ENCODE peak calls at places on chromosomes 16 and 17, in nine cellular contexts. One of them, this sample, is unnamed.

GRCh38 chr17:28057731-28058246 is 15.3 kb downstream of the NLK start:
- DNase-seq in stomach: no peak
- DNase-seq in dermis blood vessel endothelial cell: peak
- DNase-seq in NB4: peak
- DNase-seq in C1 segment of cervical spinal cord: no peak
- DNase-seq in osteocyte: no peak
- DNase-seq in NCI-H69: peak
- DNase-seq in central memory CD4-positive, alpha-beta T cell: no peak
- DNase-seq in heart right ventricle: no peak
- DNase-seq in this sample: no peak

GRCh38 chr17:16906670-16907069 is 65.2 kb downstream of the TNFRSF13B start:
- DNase-seq in stomach: no peak
- DNase-seq in dermis blood vessel endothelial cell: no peak
- DNase-seq in NB4: no peak
- DNase-seq in C1 segment of cervical spinal cord: no peak
- DNase-seq in osteocyte: no peak
- DNase-seq in NCI-H69: no peak
- DNase-seq in central memory CD4-positive, alpha-beta T cell: no peak
- DNase-seq in heart right ventricle: no peak
- DNase-seq in this sample: no peak

GRCh38 chr17:51507444-51507843 is 247.1 kb downstream of the UTP18 start:
- DNase-seq in stomach: no peak
- DNase-seq in dermis blood vessel endothelial cell: no peak
- DNase-seq in NB4: no peak
- DNase-seq in C1 segment of cervical spinal cord: no peak
- DNase-seq in osteocyte: no peak
- DNase-seq in NCI-H69: no peak
- DNase-seq in central memory CD4-positive, alpha-beta T cell: no peak
- DNase-seq in heart right ventricle: no peak
- DNase-seq in this sample: no peak

GRCh38 chr16:4508806-4509205 is 29.8 kb downstream of the CDIP1 start:
- DNase-seq in stomach: no peak
- DNase-seq in dermis blood vessel endothelial cell: no peak
- DNase-seq in NB4: no peak
- DNase-seq in C1 segment of cervical spinal cord: no peak
- DNase-seq in osteocyte: no peak
- DNase-seq in NCI-H69: no peak
- DNase-seq in central memory CD4-positive, alpha-beta T cell: no peak
- DNase-seq in heart right ventricle: no peak
- DNase-seq in this sample: no peak

GRCh38 chr16:16063685-16064084 is 114.3 kb downstream of the ABCC1 start:
- DNase-seq in stomach: no peak
- DNase-seq in dermis blood vessel endothelial cell: no peak
- DNase-seq in NB4: peak
- DNase-seq in C1 segment of cervical spinal cord: no peak
- DNase-seq in osteocyte: no peak
- DNase-seq in NCI-H69: no peak
- DNase-seq in central memory CD4-positive, alpha-beta T cell: no peak
- DNase-seq in heart right ventricle: no peak
- DNase-seq in this sample: no peak

GRCh38 chr17:8954339-8954738 is 11.2 kb downstream of the PIK3R5 start:
- DNase-seq in stomach: peak
- DNase-seq in dermis blood vessel endothelial cell: no peak
- DNase-seq in NB4: peak
- DNase-seq in C1 segment of cervical spinal cord: peak
- DNase-seq in osteocyte: peak
- DNase-seq in NCI-H69: no peak
- DNase-seq in central memory CD4-positive, alpha-beta T cell: peak
- DNase-seq in heart right ventricle: peak
- DNase-seq in this sample: no peak

GRCh38 chr16:17211797-17212196 is 259.0 kb downstream of the XYLT1 start:
- DNase-seq in stomach: no peak
- DNase-seq in dermis blood vessel endothelial cell: no peak
- DNase-seq in NB4: peak
- DNase-seq in C1 segment of cervical spinal cord: no peak
- DNase-seq in osteocyte: no peak
- DNase-seq in NCI-H69: no peak
- DNase-seq in central memory CD4-positive, alpha-beta T cell: peak
- DNase-seq in heart right ventricle: no peak
- DNase-seq in this sample: no peak

GRCh38 chr16:80824623-80825364 is 20.4 kb upstream of the CDYL2 start:
- DNase-seq in stomach: peak
- DNase-seq in dermis blood vessel endothelial cell: peak
- DNase-seq in NB4: peak
- DNase-seq in C1 segment of cervical spinal cord: no peak
- DNase-seq in osteocyte: no peak
- DNase-seq in NCI-H69: peak
- DNase-seq in central memory CD4-positive, alpha-beta T cell: peak
- DNase-seq in heart right ventricle: no peak
- DNase-seq in this sample: peak

GRCh38 chr16:16966439-16966838 is 504.3 kb downstream of the XYLT1 start:
- DNase-seq in stomach: no peak
- DNase-seq in dermis blood vessel endothelial cell: no peak
- DNase-seq in NB4: no peak
- DNase-seq in C1 segment of cervical spinal cord: no peak
- DNase-seq in osteocyte: no peak
- DNase-seq in NCI-H69: no peak
- DNase-seq in central memory CD4-positive, alpha-beta T cell: no peak
- DNase-seq in heart right ventricle: no peak
- DNase-seq in this sample: no peak

GRCh38 chr16:11635127-11635652 is 33.1 kb upstream of the SNN start:
- DNase-seq in stomach: peak
- DNase-seq in dermis blood vessel endothelial cell: no peak
- DNase-seq in NB4: no peak
- DNase-seq in C1 segment of cervical spinal cord: no peak
- DNase-seq in osteocyte: no peak
- DNase-seq in NCI-H69: no peak
- DNase-seq in central memory CD4-positive, alpha-beta T cell: no peak
- DNase-seq in heart right ventricle: no peak
- DNase-seq in this sample: no peak

GRCh38 chr17:75652934-75653549 is 13.9 kb downstream of the RECQL5 start:
- DNase-seq in stomach: no peak
- DNase-seq in dermis blood vessel endothelial cell: peak
- DNase-seq in NB4: peak
- DNase-seq in C1 segment of cervical spinal cord: no peak
- DNase-seq in osteocyte: no peak
- DNase-seq in NCI-H69: peak
- DNase-seq in central memory CD4-positive, alpha-beta T cell: no peak
- DNase-seq in heart right ventricle: no peak
- DNase-seq in this sample: peak

GRCh38 chr17:2707721-2708584 is 3.6 kb downstream of the CLUH start:
- DNase-seq in stomach: peak
- DNase-seq in dermis blood vessel endothelial cell: no peak
- DNase-seq in NB4: peak
- DNase-seq in C1 segment of cervical spinal cord: peak
- DNase-seq in osteocyte: peak
- DNase-seq in NCI-H69: no peak
- DNase-seq in central memory CD4-positive, alpha-beta T cell: no peak
- DNase-seq in heart right ventricle: peak
- DNase-seq in this sample: peak

GRCh38 chr17:8060274-8060673 is 21.4 kb downstream of the ALOX15B start:
- DNase-seq in stomach: peak
- DNase-seq in dermis blood vessel endothelial cell: peak
- DNase-seq in NB4: peak
- DNase-seq in C1 segment of cervical spinal cord: no peak
- DNase-seq in osteocyte: no peak
- DNase-seq in NCI-H69: peak
- DNase-seq in central memory CD4-positive, alpha-beta T cell: peak
- DNase-seq in heart right ventricle: no peak
- DNase-seq in this sample: peak

GRCh38 chr17:48162946-48163506 is 55.5 kb downstream of the SNX11 start:
- DNase-seq in stomach: peak
- DNase-seq in dermis blood vessel endothelial cell: no peak
- DNase-seq in NB4: no peak
- DNase-seq in C1 segment of cervical spinal cord: no peak
- DNase-seq in osteocyte: no peak
- DNase-seq in NCI-H69: peak
- DNase-seq in central memory CD4-positive, alpha-beta T cell: no peak
- DNase-seq in heart right ventricle: no peak
- DNase-seq in this sample: no peak

GRCh38 chr17:75238020-75238580 is 23.3 kb downstream of the GGA3 start:
- DNase-seq in stomach: no peak
- DNase-seq in dermis blood vessel endothelial cell: no peak
- DNase-seq in NB4: no peak
- DNase-seq in C1 segment of cervical spinal cord: no peak
- DNase-seq in osteocyte: no peak
- DNase-seq in NCI-H69: no peak
- DNase-seq in central memory CD4-positive, alpha-beta T cell: no peak
- DNase-seq in heart right ventricle: no peak
- DNase-seq in this sample: no peak

GRCh38 chr16:88358033-88358481 is 24.7 kb upstream of the ZNF469 start:
- DNase-seq in stomach: no peak
- DNase-seq in dermis blood vessel endothelial cell: no peak
- DNase-seq in NB4: peak
- DNase-seq in C1 segment of cervical spinal cord: no peak
- DNase-seq in osteocyte: no peak
- DNase-seq in NCI-H69: no peak
- DNase-seq in central memory CD4-positive, alpha-beta T cell: no peak
- DNase-seq in heart right ventricle: no peak
- DNase-seq in this sample: no peak

GRCh38 chr16:3010510-3010909 is 2.2 kb upstream of the CLDN9 start:
- DNase-seq in stomach: no peak
- DNase-seq in dermis blood vessel endothelial cell: no peak
- DNase-seq in NB4: no peak
- DNase-seq in C1 segment of cervical spinal cord: no peak
- DNase-seq in osteocyte: no peak
- DNase-seq in NCI-H69: no peak
- DNase-seq in central memory CD4-positive, alpha-beta T cell: no peak
- DNase-seq in heart right ventricle: no peak
- DNase-seq in this sample: no peak

GRCh38 chr16:67430504-67431076 is 331 bp upstream of the HSD11B2 start:
- DNase-seq in stomach: peak
- DNase-seq in dermis blood vessel endothelial cell: peak
- DNase-seq in NB4: no peak
- DNase-seq in C1 segment of cervical spinal cord: no peak
- DNase-seq in osteocyte: no peak
- DNase-seq in NCI-H69: peak
- DNase-seq in central memory CD4-positive, alpha-beta T cell: no peak
- DNase-seq in heart right ventricle: no peak
- DNase-seq in this sample: peak

GRCh38 chr16:78705694-78706093 is 606.2 kb downstream of the WWOX start:
- DNase-seq in stomach: no peak
- DNase-seq in dermis blood vessel endothelial cell: peak
- DNase-seq in NB4: peak
- DNase-seq in C1 segment of cervical spinal cord: no peak
- DNase-seq in osteocyte: no peak
- DNase-seq in NCI-H69: no peak
- DNase-seq in central memory CD4-positive, alpha-beta T cell: peak
- DNase-seq in heart right ventricle: no peak
- DNase-seq in this sample: no peak

GRCh38 chr16:83958842-83959565 is 6.0 kb downstream of the OSGIN1 start:
- DNase-seq in stomach: no peak
- DNase-seq in dermis blood vessel endothelial cell: no peak
- DNase-seq in NB4: no peak
- DNase-seq in C1 segment of cervical spinal cord: no peak
- DNase-seq in osteocyte: no peak
- DNase-seq in NCI-H69: no peak
- DNase-seq in central memory CD4-positive, alpha-beta T cell: no peak
- DNase-seq in heart right ventricle: no peak
- DNase-seq in this sample: no peak

GRCh38 chr16:72324578-72324977 is 152.6 kb upstream of the PMFBP1 start:
- DNase-seq in stomach: no peak
- DNase-seq in dermis blood vessel endothelial cell: no peak
- DNase-seq in NB4: no peak
- DNase-seq in C1 segment of cervical spinal cord: no peak
- DNase-seq in osteocyte: no peak
- DNase-seq in NCI-H69: no peak
- DNase-seq in central memory CD4-positive, alpha-beta T cell: no peak
- DNase-seq in heart right ventricle: no peak
- DNase-seq in this sample: no peak

GRCh38 chr16:64627288-64627687 is 494.6 kb downstream of the CDH11 start:
- DNase-seq in stomach: no peak
- DNase-seq in dermis blood vessel endothelial cell: no peak
- DNase-seq in NB4: peak
- DNase-seq in C1 segment of cervical spinal cord: no peak
- DNase-seq in osteocyte: no peak
- DNase-seq in NCI-H69: peak
- DNase-seq in central memory CD4-positive, alpha-beta T cell: no peak
- DNase-seq in heart right ventricle: no peak
- DNase-seq in this sample: no peak

GRCh38 chr17:882827-883585 is 96.6 kb downstream of the NXN start:
- DNase-seq in stomach: peak
- DNase-seq in dermis blood vessel endothelial cell: peak
- DNase-seq in NB4: no peak
- DNase-seq in C1 segment of cervical spinal cord: no peak
- DNase-seq in osteocyte: no peak
- DNase-seq in NCI-H69: peak
- DNase-seq in central memory CD4-positive, alpha-beta T cell: no peak
- DNase-seq in heart right ventricle: peak
- DNase-seq in this sample: peak

GRCh38 chr17:59139939-59140338 is 15.0 kb downstream of the SKA2 start:
- DNase-seq in stomach: no peak
- DNase-seq in dermis blood vessel endothelial cell: no peak
- DNase-seq in NB4: no peak
- DNase-seq in C1 segment of cervical spinal cord: no peak
- DNase-seq in osteocyte: no peak
- DNase-seq in NCI-H69: no peak
- DNase-seq in central memory CD4-positive, alpha-beta T cell: no peak
- DNase-seq in heart right ventricle: no peak
- DNase-seq in this sample: no peak

GRCh38 chr17:3594056-3594810 is 15.0 kb downstream of the TRPV1 start:
- DNase-seq in stomach: no peak
- DNase-seq in dermis blood vessel endothelial cell: peak
- DNase-seq in NB4: no peak
- DNase-seq in C1 segment of cervical spinal cord: no peak
- DNase-seq in osteocyte: no peak
- DNase-seq in NCI-H69: no peak
- DNase-seq in central memory CD4-positive, alpha-beta T cell: no peak
- DNase-seq in heart right ventricle: peak
- DNase-seq in this sample: no peak

GRCh38 chr17:78817123-78817522 is 23.5 kb downstream of the USP36 start:
- DNase-seq in stomach: no peak
- DNase-seq in dermis blood vessel endothelial cell: no peak
- DNase-seq in NB4: no peak
- DNase-seq in C1 segment of cervical spinal cord: no peak
- DNase-seq in osteocyte: no peak
- DNase-seq in NCI-H69: no peak
- DNase-seq in central memory CD4-positive, alpha-beta T cell: peak
- DNase-seq in heart right ventricle: no peak
- DNase-seq in this sample: no peak

GRCh38 chr17:58840820-58841612 is 85.4 kb downstream of the PPM1E start:
- DNase-seq in stomach: no peak
- DNase-seq in dermis blood vessel endothelial cell: peak
- DNase-seq in NB4: peak
- DNase-seq in C1 segment of cervical spinal cord: no peak
- DNase-seq in osteocyte: no peak
- DNase-seq in NCI-H69: no peak
- DNase-seq in central memory CD4-positive, alpha-beta T cell: no peak
- DNase-seq in heart right ventricle: no peak
- DNase-seq in this sample: no peak

GRCh38 chr17:7903154-7904103 is 12.7 kb downstream of the RNF227 start:
- DNase-seq in stomach: no peak
- DNase-seq in dermis blood vessel endothelial cell: no peak
- DNase-seq in NB4: no peak
- DNase-seq in C1 segment of cervical spinal cord: no peak
- DNase-seq in osteocyte: no peak
- DNase-seq in NCI-H69: no peak
- DNase-seq in central memory CD4-positive, alpha-beta T cell: no peak
- DNase-seq in heart right ventricle: no peak
- DNase-seq in this sample: no peak

GRCh38 chr17:81840826-81841778 is 6.3 kb upstream of the PPP1R27 start:
- DNase-seq in stomach: peak
- DNase-seq in dermis blood vessel endothelial cell: no peak
- DNase-seq in NB4: peak
- DNase-seq in C1 segment of cervical spinal cord: no peak
- DNase-seq in osteocyte: peak
- DNase-seq in NCI-H69: no peak
- DNase-seq in central memory CD4-positive, alpha-beta T cell: no peak
- DNase-seq in heart right ventricle: no peak
- DNase-seq in this sample: no peak

GRCh38 chr16:73214825-73215481 is 167.0 kb upstream of the ZFHX3 start:
- DNase-seq in stomach: no peak
- DNase-seq in dermis blood vessel endothelial cell: no peak
- DNase-seq in NB4: no peak
- DNase-seq in C1 segment of cervical spinal cord: no peak
- DNase-seq in osteocyte: no peak
- DNase-seq in NCI-H69: peak
- DNase-seq in central memory CD4-positive, alpha-beta T cell: no peak
- DNase-seq in heart right ventricle: no peak
- DNase-seq in this sample: no peak

GRCh38 chr17:71869833-71870545 is 250.8 kb upstream of the SOX9 start:
- DNase-seq in stomach: no peak
- DNase-seq in dermis blood vessel endothelial cell: no peak
- DNase-seq in NB4: no peak
- DNase-seq in C1 segment of cervical spinal cord: no peak
- DNase-seq in osteocyte: no peak
- DNase-seq in NCI-H69: peak
- DNase-seq in central memory CD4-positive, alpha-beta T cell: no peak
- DNase-seq in heart right ventricle: no peak
- DNase-seq in this sample: no peak